ENCODE peak calls at places on chromosomes 6 and 20, in ten cellular contexts. K is heart left ventricle, Z is uterus, O is upper lobe of right lung, C is tibial nerve, Q is adrenal gland, I is prostate gland, V is sigmoid colon, Y is fibroblast of lung, E is cardiac muscle cell. N is an unnamed sample.

GRCh38 chr6:136762022-136762975 is 30.0 kb downstream of the MAP3K5 start:
- DNase-seq in K (no peak), Z (no peak), O (no peak), C (no peak), Q (no peak), I (no peak), V (no peak), Y (no peak), E (no peak), N (no peak)

GRCh38 chr20:59668926-59669325 is 64.6 kb downstream of the PHACTR3 start:
- DNase-seq in K (no peak), Z (no peak), O (no peak), C (no peak), Q (no peak), I (no peak), V (no peak), Y (no peak), E (no peak), N (no peak)

GRCh38 chr6:143449082-143449481 is 1.4 kb downstream of the ADAT2 start:
- DNase-seq in K (no peak), Z (no peak), O (no peak), C (no peak), Q (no peak), I (no peak), V (no peak), Y (no peak), E (no peak), N (no peak)

GRCh38 chr20:47126374-47126705 is 230.2 kb downstream of the ZMYND8 start:
- DNase-seq in K (no peak), Z (no peak), O (no peak), C (no peak), Q (no peak), I (no peak), V (no peak), Y (peak; percentile 21), E (no peak), N (no peak)

GRCh38 chr6:44052419-44053011 is 74.7 kb downstream of the MRPL14 start:
- DNase-seq in K (peak; percentile 31), Z (no peak), O (peak; percentile 72), C (no peak), Q (peak; percentile 65), I (no peak), V (peak; percentile 78), Y (peak; percentile 57), E (peak; percentile 92), N (no peak)

GRCh38 chr6:43966806-43967575 is 160.3 kb downstream of the MRPL14 start:
- DNase-seq in K (no peak), Z (no peak), O (no peak), C (no peak), Q (no peak), I (no peak), V (no peak), Y (no peak), E (no peak), N (no peak)

GRCh38 chr20:11271319-11271718 is 597.5 kb upstream of the JAG1 start:
- DNase-seq in K (no peak), Z (no peak), O (no peak), C (no peak), Q (no peak), I (no peak), V (no peak), Y (no peak), E (no peak), N (no peak)

GRCh38 chr6:30820196-30820595 is 64.1 kb upstream of the DDR1 start:
- DNase-seq in K (peak; percentile 75), Z (no peak), O (no peak), C (no peak), Q (peak; percentile 62), I (peak; percentile 59), V (no peak), Y (peak; percentile 83), E (peak; percentile 67), N (no peak)

GRCh38 chr20:62745959-62746288 is 37.3 kb downstream of the NTSR1 start:
- DNase-seq in K (peak; percentile 13), Z (no peak), O (no peak), C (no peak), Q (no peak), I (no peak), V (peak; percentile 64), Y (no peak), E (no peak), N (no peak)

GRCh38 chr6:70954750-70955149 is 2.1 kb downstream of the B3GAT2 start:
- DNase-seq in K (no peak), Z (no peak), O (no peak), C (no peak), Q (no peak), I (no peak), V (no peak), Y (no peak), E (no peak), N (no peak)

GRCh38 chr6:94045473-94045872 is 626.1 kb upstream of the EPHA7 start:
- DNase-seq in K (no peak), Z (no peak), O (no peak), C (no peak), Q (no peak), I (no peak), V (no peak), Y (no peak), E (no peak), N (no peak)

GRCh38 chr6:85458782-85459181 is 8.9 kb downstream of the NT5E start:
- DNase-seq in K (no peak), Z (no peak), O (no peak), C (no peak), Q (no peak), I (no peak), V (no peak), Y (peak; percentile 64), E (no peak), N (no peak)

GRCh38 chr20:5109276-5109675 is 10.5 kb downstream of the PCNA start:
- DNase-seq in K (no peak), Z (no peak), O (no peak), C (no peak), Q (no peak), I (no peak), V (no peak), Y (no peak), E (no peak), N (no peak)

GRCh38 chr20:5118220-5119142 is 1.3 kb downstream of the PCNA start:
- DNase-seq in K (no peak), Z (no peak), O (no peak), C (no peak), Q (no peak), I (no peak), V (no peak), Y (peak; percentile 3), E (no peak), N (no peak)

GRCh38 chr20:5116875-5117274 is 2.9 kb downstream of the PCNA start:
- DNase-seq in K (no peak), Z (no peak), O (no peak), C (no peak), Q (no peak), I (no peak), V (no peak), Y (no peak), E (no peak), N (no peak)

GRCh38 chr20:5114403-5114802 is 5.4 kb downstream of the PCNA start:
- DNase-seq in K (no peak), Z (no peak), O (no peak), C (no peak), Q (no peak), I (no peak), V (no peak), Y (no peak), E (no peak), N (no peak)

DNA sequence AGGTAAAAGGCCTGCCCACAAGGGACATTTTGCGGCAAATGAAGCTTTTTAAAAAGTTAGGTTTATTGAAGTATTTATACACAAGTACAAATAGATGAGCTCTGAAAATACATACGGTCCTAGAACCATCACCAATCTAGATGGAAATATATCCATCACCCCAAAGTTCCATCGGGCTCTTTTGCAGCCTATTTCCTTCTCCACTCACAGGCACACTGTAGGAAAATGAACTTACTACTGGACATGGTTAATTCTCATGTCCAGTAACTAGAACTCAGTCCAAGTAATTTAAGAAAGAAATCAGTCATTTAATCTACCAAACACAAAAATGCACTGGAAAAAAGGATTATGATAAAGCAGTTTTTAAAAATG is 6.2 kb downstream of the PCNA start:
- DNase-seq in K (no peak), Z (no peak), O (no peak), C (no peak), Q (no peak), I (no peak), V (no peak), Y (no peak), E (no peak), N (no peak)
- H3K4me3 ChIP-seq in K (peak overlapping the region; percentile 82), Z (peak overlapping the region; percentile 87), O (peak overlapping the region; percentile 89), C (peak overlapping the region; percentile 74), Q (peak overlapping the region; percentile 72), I (peak overlapping the region; percentile 72), V (peak overlapping the region; percentile 71), Y (peak overlapping the region; percentile 98), E (peak overlapping the region; percentile 68), N (peak overlapping the region; percentile 69)

GRCh38 chr20:36465109-36466080 is 75.9 kb upstream of the MYL9 start:
- DNase-seq in K (peak; percentile 76), Z (peak; percentile 72), O (no peak), C (peak; percentile 26), Q (peak; percentile 72), I (no peak), V (peak; percentile 86), Y (peak; percentile 89), E (peak; percentile 55), N (no peak)
- H3K4me1 ChIP-seq in K (peaks cover 82% of the 10 kb centered on the region), Z (peaks cover 6% of the 10 kb centered on the region), O (peaks cover 69% of the 10 kb centered on the region), C (peaks cover 83% of the 10 kb centered on the region), Q (peaks cover 45% of the 10 kb centered on the region), I (peaks cover 19% of the 10 kb centered on the region), V (peaks cover 79% of the 10 kb centered on the region), Y (peaks cover 46% of the 10 kb centered on the region), E (peaks cover 19% of the 10 kb centered on the region), N (peaks cover 66% of the 10 kb centered on the region)

DNA sequence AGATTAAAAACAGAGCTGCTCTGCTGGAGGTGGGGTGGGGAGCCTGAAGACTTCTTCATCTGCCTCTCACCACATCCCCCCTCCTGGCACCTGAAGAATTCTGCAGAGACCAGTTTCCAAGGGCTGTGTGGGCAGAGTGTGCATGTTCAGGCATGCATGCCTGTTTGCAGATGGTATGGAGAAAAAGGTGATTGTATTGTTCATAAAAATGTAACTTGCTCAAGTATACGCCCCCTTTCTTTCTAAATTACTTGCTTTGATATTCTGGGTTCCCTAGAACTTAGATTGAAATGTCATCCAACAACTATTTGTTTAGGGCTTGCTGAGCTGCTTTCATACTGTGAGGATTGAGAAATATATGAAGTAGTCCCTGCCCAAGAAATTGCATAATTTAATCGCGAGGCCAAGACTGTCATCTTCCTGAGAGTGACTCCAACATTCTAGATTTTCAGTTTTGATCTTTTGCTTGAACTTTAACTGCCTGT is 83.6 kb downstream of the LCA5 start:
- DNase-seq in K (no peak), Z (no peak), O (no peak), C (no peak), Q (no peak), I (peak; percentile 15), V (no peak), Y (peak; percentile 12), E (peak; percentile 65), N (no peak)
- H3K4me3 ChIP-seq in K (no peak overlapping the region), Z (no peak overlapping the region), O (no peak overlapping the region), C (no peak overlapping the region), Q (no peak overlapping the region), I (no peak overlapping the region), V (no peak overlapping the region), Y (no peak overlapping the region), E (no peak overlapping the region), N (no peak overlapping the region)

DNA sequence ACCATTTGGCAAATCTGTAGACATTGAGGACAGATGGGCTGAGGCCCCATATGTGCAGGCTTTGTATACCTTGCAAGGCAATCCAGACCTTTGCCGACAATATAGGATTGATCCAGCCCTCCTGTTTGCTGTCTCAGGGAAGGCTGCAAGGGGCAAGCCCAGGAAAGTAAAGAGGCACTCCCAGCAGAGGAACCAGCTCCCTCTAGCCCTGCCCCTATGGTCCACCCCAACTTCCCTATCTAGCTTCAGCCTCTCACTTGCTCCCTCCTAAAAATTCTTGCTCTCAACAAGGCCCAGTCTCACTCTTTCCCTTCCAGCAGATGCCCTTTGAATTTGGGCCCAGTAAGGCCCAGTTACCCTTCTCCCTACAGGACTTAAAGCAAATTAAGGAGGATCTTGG is 92.6 kb downstream of the JARID2 start:
- DNase-seq in K (no peak), Z (no peak), O (no peak), C (no peak), Q (no peak), I (no peak), V (no peak), Y (no peak), E (no peak), N (no peak)
- H3K4me1 ChIP-seq in K (peaks cover 28% of the 10 kb centered on the region), Z (no peaks in the 10 kb centered on the region), O (peaks cover 18% of the 10 kb centered on the region), C (peaks cover 25% of the 10 kb centered on the region), Q (peaks cover 22% of the 10 kb centered on the region), I (no peaks in the 10 kb centered on the region), V (no peaks in the 10 kb centered on the region), Y (peaks cover 2% of the 10 kb centered on the region), E (peaks cover 26% of the 10 kb centered on the region), N (peaks cover 11% of the 10 kb centered on the region)

N was measured in effector memory CD4-positive, alpha-beta T cell.